ENCODE peak calls at places on chromosomes 2 and 18, in ten cellular contexts. Y is G401; X is GM13976; V is activated naive CD8-positive, alpha-beta T cell treated with anti-CD3 and anti-CD28 coated beads, Interleukin-2, amount 50 U/mL, for 16 hours; L is NCI-H1436; A is neuronal stem cell; Z is fibroblast of mammary gland; C is T-helper 2 cell; M is GM19239; W is fibroblast of the aortic adventitia. Q is an unnamed sample.

GRCh38 chr18:57833441-57834101 is 30.5 kb upstream of the ATP8B1 start:
- DNase-seq in V (peak; percentile 20), L (no peak), W (peak; percentile 57), C (no peak), M (peak; percentile 18), Z (peak; percentile 20), Y (no peak), X (peak; percentile 46), A (no peak), Q (peak; percentile 7)

GRCh38 chr2:24825883-24826800 is 32.9 kb downstream of the CENPO start:
- DNase-seq in Y (no peak), C (no peak), X (no peak), W (no peak), M (no peak), Z (no peak), L (no peak), A (no peak), V (no peak), Q (no peak)

GRCh38 chr2:3793233-3793632 is 89.9 kb downstream of the DCDC2C start:
- DNase-seq in L (no peak), M (no peak), Z (no peak), W (no peak), V (no peak), Y (peak; percentile 4), A (no peak), C (no peak), X (no peak), Q (no peak)

GRCh38 chr18:54444309-54444914 is 86.7 kb downstream of the C18orf54 start:
- DNase-seq in A (peak; percentile 71), Y (peak; percentile 37), X (peak; percentile 22), W (peak; percentile 67), L (no peak), Z (peak; percentile 62), C (no peak), M (peak; percentile 2), V (no peak), Q (no peak)

GRCh38 chr2:173943738-173944137 is 21.4 kb downstream of the SP3 start:
- DNase-seq in A (no peak), C (no peak), L (no peak), W (no peak), X (no peak), V (no peak), Z (no peak), M (no peak), Y (no peak), Q (no peak)

GRCh38 chr2:112579280-112579679 is 5.1 kb upstream of the CHCHD5 start:
- DNase-seq in M (no peak), X (no peak), Z (peak; percentile 95), Y (no peak), C (no peak), W (peak; percentile 96), L (no peak), V (no peak), A (no peak), Q (no peak)

GRCh38 chr2:39234754-39235153 is 9.0 kb downstream of the CDKL4 start:
- DNase-seq in W (peak; percentile 11), L (no peak), Y (no peak), C (no peak), A (no peak), X (no peak), M (no peak), V (no peak), Z (peak; percentile 50), Q (no peak)

GRCh38 chr2:147382322-147382948 is 462.4 kb upstream of the ACVR2A start:
- DNase-seq in C (no peak), M (no peak), L (peak; percentile 54), Z (no peak), Y (peak; percentile 91), V (no peak), A (no peak), X (no peak), W (no peak), Q (no peak)